ENCODE peak calls at places on chromosomes 11 and 22, in four cellular contexts. R is IMR-90, E is ovary, X is choroid plexus epithelial cell. K is an unnamed sample.

GRCh38 chr11:75022759-75023396 is 34.1 kb downstream of the NEU3 start:
- DNase-seq in R (peak), E (peak), X (peak), K (peak)

GRCh38 chr22:49403102-49403501 is 424.6 kb downstream of the BRD1 start:
- DNase-seq in R (no peak), E (no peak), X (no peak), K (no peak)

GRCh38 chr22:36368359-36368983 is 19.3 kb downstream of the MYH9 start:
- DNase-seq in R (peak), E (no peak), X (peak), K (no peak)

GRCh38 chr22:19419086-19419463 is 12.5 kb downstream of the HIRA start:
- DNase-seq in R (no peak), E (no peak), X (no peak), K (no peak)

GRCh38 chr11:7575841-7576451 is 62.1 kb downstream of the PPFIBP2 start:
- DNase-seq in R (no peak), E (peak), X (no peak), K (no peak)

GRCh38 chr11:31940396-31941037 is 129.4 kb upstream of the PAX6 start:
- DNase-seq in R (peak), E (no peak), X (peak), K (no peak)

GRCh38 chr11:35321532-35322320 is 97.6 kb downstream of the SLC1A2 start:
- DNase-seq in R (peak), E (no peak), X (no peak), K (no peak)

GRCh38 chr11:120168960-120169681 is 31.2 kb upstream of the TRIM29 start:
- DNase-seq in R (peak), E (peak), X (peak), K (peak)

GRCh38 chr11:65505434-65506315 is 6.8 kb downstream of the MALAT1 start:
- DNase-seq in R (peak), E (peak), X (peak), K (no peak)

GRCh38 chr22:43169310-43170130 is 17.4 kb downstream of the TTLL12 start:
- DNase-seq in R (no peak), E (no peak), X (no peak), K (no peak)

GRCh38 chr11:125224391-125225015 is 60.0 kb downstream of the PKNOX2 start:
- DNase-seq in R (peak), E (peak), X (peak), K (peak)

GRCh38 chr11:46389450-46390330 is 1.9 kb downstream of the CHRM4 start:
- DNase-seq in R (peak), E (peak), X (peak), K (peak)

GRCh38 chr11:88354909-88355308 is 17.4 kb upstream of the CTSC start:
- DNase-seq in R (no peak), E (no peak), X (no peak), K (no peak)

GRCh38 chr22:46061124-46061410 is 84.1 kb upstream of the WNT7B start:
- DNase-seq in R (no peak), E (no peak), X (no peak), K (no peak)

GRCh38 chr11:16883179-16883578 is 131.0 kb downstream of the PLEKHA7 start:
- DNase-seq in R (no peak), E (no peak), X (no peak), K (no peak)

GRCh38 chr11:132804258-132804657 is 728.0 kb downstream of the OPCML start:
- DNase-seq in R (no peak), E (no peak), X (no peak), K (no peak)

GRCh38 chr11:24386551-24387404 is 110.1 kb upstream of the LUZP2 start:
- DNase-seq in R (peak), E (no peak), X (peak), K (no peak)
- TF ChIP-seq CTCF in R (peak), E (no peak), X (peak), K (peak)

GRCh38 chr11:103380031-103380430 is 270.8 kb downstream of the DYNC2H1 start:
- DNase-seq in R (peak), E (no peak), X (peak), K (no peak)

GRCh38 chr11:103384652-103385051 is 275.4 kb downstream of the DYNC2H1 start:
- DNase-seq in R (no peak), E (no peak), X (no peak), K (no peak)

GRCh38 chr11:103378931-103379330 is 269.7 kb downstream of the DYNC2H1 start:
- DNase-seq in R (no peak), E (no peak), X (peak), K (no peak)
- TF ChIP-seq CTCF in R (no peak), E (no peak), X (no peak), K (no peak)

GRCh38 chr22:39123811-39124668 is 27.0 kb downstream of the APOBEC3H start:
- DNase-seq in R (no peak), E (no peak), X (no peak), K (peak)
- TF ChIP-seq CTCF in R (no peak), E (no peak), X (no peak), K (no peak)

GRCh38 chr11:19307498-19307897 is 66.8 kb upstream of the E2F8 start:
- DNase-seq in R (no peak), E (no peak), X (no peak), K (no peak)
- TF ChIP-seq CTCF in R (no peak), E (no peak), X (no peak), K (no peak)

GRCh38 chr11:897226-898159 is 13.1 kb downstream of the CHID1 start:
- DNase-seq in R (no peak), E (no peak), X (no peak), K (no peak)

GRCh38 chr11:898540-899190 is 11.9 kb downstream of the CHID1 start:
- DNase-seq in R (no peak), E (no peak), X (peak), K (no peak)

GRCh38 chr11:900545-900944 is 10.1 kb downstream of the CHID1 start:
- DNase-seq in R (no peak), E (no peak), X (no peak), K (no peak)

GRCh38 chr11:899724-900123 is 10.9 kb downstream of the CHID1 start:
- DNase-seq in R (no peak), E (no peak), X (no peak), K (no peak)

GRCh38 chr11:898160-898517 is 12.5 kb downstream of the CHID1 start:
- DNase-seq in R (peak), E (no peak), X (peak), K (no peak)
- TF ChIP-seq CTCF in R (peak), E (no peak), X (peak), K (peak)